ENCODE peak calls at places on chromosome 10, in five cellular contexts. A is SK-N-MC, Z is Peyer's patch, T is GM23338, I is prostate gland. V is an unnamed sample.

GRCh38 chr10:22651276-22651980 is 63.0 kb downstream of the PIP4K2A start:
- DNase-seq in A (no peak), Z (peak; percentile 71), T (no peak), I (no peak), V (peak; percentile 48)

GRCh38 chr10:122461367-122461728 is at the start of gene HTRA1:
- DNase-seq in A (no peak), Z (no peak), T (peak; percentile 79), I (peak; percentile 64), V (no peak)

GRCh38 chr10:73965890-73966768 is 31.8 kb upstream of the VCL start:
- DNase-seq in A (peak; percentile 94), Z (no peak), T (peak; percentile 98), I (peak; percentile 60), V (no peak)

GRCh38 chr10:93512565-93512964 is 16.2 kb downstream of the CEP55 start:
- DNase-seq in A (no peak), Z (no peak), T (no peak), I (no peak), V (no peak)

GRCh38 chr10:88157981-88158465 is 294.6 kb downstream of the PTEN start:
- DNase-seq in A (no peak), Z (no peak), T (no peak), I (no peak), V (no peak)

GRCh38 chr10:63236113-63236935 is 103.2 kb downstream of the NRBF2 start:
- DNase-seq in A (no peak), Z (no peak), T (no peak), I (peak; percentile 41), V (no peak)

GRCh38 chr10:86821600-86821999 is 65.2 kb downstream of the BMPR1A start:
- DNase-seq in A (no peak), Z (no peak), T (no peak), I (no peak), V (no peak)

GRCh38 chr10:44325157-44325556 is 59.7 kb downstream of the CXCL12 start:
- DNase-seq in A (no peak), Z (no peak), T (no peak), I (peak; percentile 33), V (no peak)

GRCh38 chr10:42932116-42932515 is 144.8 kb upstream of the RET start:
- DNase-seq in A (no peak), Z (no peak), T (no peak), I (no peak), V (no peak)

GRCh38 chr10:7634142-7634894 is 32.4 kb downstream of the ITIH5 start:
- DNase-seq in A (no peak), Z (no peak), T (no peak), I (no peak), V (no peak)

GRCh38 chr10:37488792-37489657 is 363.6 kb downstream of the ANKRD30A start:
- DNase-seq in A (no peak), Z (no peak), T (no peak), I (no peak), V (no peak)

GRCh38 chr10:78471723-78472541 is 438.3 kb downstream of the RPS24 start:
- DNase-seq in A (no peak), Z (no peak), T (no peak), I (no peak), V (no peak)

GRCh38 chr10:60380781-60381180 is 8.9 kb downstream of the ANK3 start:
- DNase-seq in A (no peak), Z (no peak), T (no peak), I (no peak), V (no peak)

GRCh38 chr10:83371696-83372490 is 767.4 kb upstream of the GHITM start:
- DNase-seq in A (no peak), Z (no peak), T (peak; percentile 67), I (no peak), V (no peak)

GRCh38 chr10:12729885-12730284 is 271.6 kb downstream of the CCDC3 start:
- DNase-seq in A (no peak), Z (no peak), T (peak; percentile 86), I (no peak), V (no peak)

GRCh38 chr10:24811906-24812305 is 88.2 kb upstream of the ARHGAP21 start:
- DNase-seq in A (no peak), Z (no peak), T (peak; percentile 42), I (no peak), V (no peak)

GRCh38 chr10:18607503-18607902 is 43.9 kb downstream of the NSUN6 start:
- DNase-seq in A (no peak), Z (no peak), T (no peak), I (no peak), V (no peak)

GRCh38 chr10:123470570-123470969 is 195.6 kb upstream of the GPR26 start:
- DNase-seq in A (no peak), Z (no peak), T (no peak), I (no peak), V (no peak)

GRCh38 chr10:101761226-101761625 is 14.7 kb downstream of the FGF8 start:
- DNase-seq in A (no peak), Z (no peak), T (no peak), I (no peak), V (no peak)

GRCh38 chr10:132130286-132131265 is 56.2 kb upstream of the DPYSL4 start:
- DNase-seq in A (no peak), Z (no peak), T (no peak), I (no peak), V (no peak)

GRCh38 chr10:43239756-43240155 is 27.1 kb downstream of the RASGEF1A start:
- DNase-seq in A (no peak), Z (no peak), T (no peak), I (no peak), V (no peak)

GRCh38 chr10:118309911-118310310 is 32.2 kb downstream of the FAM204A start:
- DNase-seq in A (no peak), Z (no peak), T (no peak), I (no peak), V (no peak)

GRCh38 chr10:103696094-103696410 is 159.3 kb downstream of the SH3PXD2A start:
- DNase-seq in A (no peak), Z (no peak), T (no peak), I (no peak), V (no peak)

GRCh38 chr10:117503170-117503885 is 39.2 kb upstream of the EMX2 start:
- DNase-seq in A (peak; percentile 53), Z (no peak), T (no peak), I (no peak), V (no peak)

GRCh38 chr10:84156768-84157167 is 16.8 kb upstream of the GPR15LG start:
- DNase-seq in A (no peak), Z (no peak), T (no peak), I (no peak), V (peak; percentile 45)

GRCh38 chr10:128121750-128122412 is 4.3 kb downstream of the MKI67 start:
- DNase-seq in A (no peak), Z (no peak), T (no peak), I (no peak), V (no peak)

GRCh38 chr10:128125944-128126764 is at the start of gene MKI67:
- DNase-seq in A (peak; percentile 22), Z (peak; percentile 87), T (peak; percentile 97), I (peak; percentile 70), V (peak; percentile 86)

GRCh38 chr10:128125416-128125943 is 743 bp downstream of the MKI67 start:
- DNase-seq in A (no peak), Z (no peak), T (no peak), I (no peak), V (no peak)

GRCh38 chr10:128124813-128125403 is 1.3 kb downstream of the MKI67 start:
- DNase-seq in A (no peak), Z (no peak), T (no peak), I (no peak), V (no peak)

DNA sequence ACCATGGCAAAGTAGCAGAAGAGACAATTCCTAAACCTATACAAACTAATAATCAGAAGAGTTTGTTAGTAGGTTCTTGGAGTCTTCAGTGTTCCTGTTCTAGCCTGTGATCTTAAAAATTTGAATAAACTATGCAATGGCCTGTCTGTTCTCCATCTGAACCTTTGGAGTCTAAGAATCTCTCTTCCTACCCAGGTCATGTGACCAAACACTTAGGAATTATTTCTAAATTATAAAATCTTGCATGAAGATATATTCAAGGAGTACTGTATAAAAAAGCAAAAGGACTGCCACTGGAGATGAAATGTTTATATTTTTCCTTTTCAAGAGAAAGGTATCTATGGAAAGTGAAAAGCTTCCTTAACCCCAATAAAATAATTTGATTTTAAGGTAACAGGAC is 2.4 kb downstream of the MKI67 start:
- DNase-seq in A (no peak), Z (no peak), T (no peak), I (no peak), V (no peak)
- H3K4me3 ChIP-seq in A (peak overlapping the region; percentile 82), Z (no peak overlapping the region), T (peak overlapping the region; percentile 94), I (no peak overlapping the region), V (no peak overlapping the region)

DNA sequence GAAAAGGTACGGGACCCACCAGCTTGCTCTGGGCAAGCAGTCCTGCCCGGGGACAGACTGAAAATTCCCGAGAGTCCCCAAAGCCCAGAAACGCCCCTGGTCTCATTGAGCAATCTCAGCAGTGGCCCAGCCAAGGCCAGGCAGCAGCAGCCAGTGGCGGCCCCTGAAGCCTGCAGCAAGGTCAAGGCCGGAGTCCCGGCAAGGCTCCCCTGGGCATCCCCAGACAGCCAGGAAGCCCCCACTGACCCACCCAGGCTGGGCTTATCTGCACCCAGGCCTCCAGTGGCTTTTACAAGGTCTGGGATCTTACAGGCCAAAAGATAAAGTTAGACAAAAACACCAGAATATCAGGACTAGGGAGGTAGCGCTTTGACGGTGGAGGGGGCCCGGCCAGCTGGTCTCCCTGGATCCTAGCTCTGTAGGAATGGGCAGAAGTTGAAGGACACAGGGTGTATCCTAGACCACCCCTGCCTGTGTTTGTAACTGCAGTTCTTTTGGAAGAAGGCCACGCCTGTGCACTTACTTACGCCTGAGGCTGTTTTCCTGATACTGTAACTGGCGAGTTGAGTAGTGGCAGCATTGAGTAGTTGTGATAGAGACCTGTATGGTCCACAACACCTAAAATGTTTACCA is 130.5 kb upstream of the NPS start:
- DNase-seq in A (no peak), Z (no peak), T (no peak), I (no peak), V (no peak)
- H3K36me3 ChIP-seq in A (no peaks in the 10 kb centered on the region), Z (peaks cover 43% of the 10 kb centered on the region), T (no peaks in the 10 kb centered on the region), I (peaks cover 13% of the 10 kb centered on the region), V (no peaks in the 10 kb centered on the region)

GRCh38 chr10:46091834-46092522 is 45.9 kb upstream of the MSMB start:
- DNase-seq in A (no peak), Z (peak; percentile 75), T (no peak), I (no peak), V (no peak)
- H3K4me3 ChIP-seq in A (no peak overlapping the region), Z (no peak overlapping the region), T (no peak overlapping the region), I (no peak overlapping the region), V (no peak overlapping the region)

GRCh38 chr10:92464364-92464763 is 109.5 kb downstream of the IDE start:
- DNase-seq in A (no peak), Z (no peak), T (no peak), I (no peak), V (no peak)

DNA sequence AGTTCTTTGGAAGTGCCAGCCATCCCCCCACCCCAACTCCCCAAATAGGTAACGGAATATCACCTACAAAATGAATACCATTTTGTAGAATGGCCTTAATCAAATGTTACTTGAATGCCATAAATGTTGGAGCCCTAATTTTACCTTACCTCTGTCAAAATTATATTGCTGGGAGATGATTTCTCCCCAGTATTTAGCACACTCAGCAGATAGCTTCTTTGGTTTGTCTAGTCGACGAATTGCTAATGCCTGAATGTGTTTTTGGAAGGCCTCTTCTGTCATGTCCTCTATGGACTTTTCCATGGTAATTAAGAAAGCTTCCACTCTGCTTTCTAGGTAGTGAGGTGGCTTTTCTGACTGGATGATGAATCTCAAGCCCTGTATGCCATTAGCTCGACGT is 110.3 kb downstream of the IDE start:
- DNase-seq in A (no peak), Z (no peak), T (no peak), I (no peak), V (no peak)
- H3K36me3 ChIP-seq in A (no peaks in the 10 kb centered on the region), Z (peaks cover 71% of the 10 kb centered on the region), T (peaks cover 23% of the 10 kb centered on the region), I (peaks cover 7% of the 10 kb centered on the region), V (peaks cover 27% of the 10 kb centered on the region)

GRCh38 chr10:110305767-110306451 is 1.2 kb upstream of the SMNDC1 start:
- DNase-seq in A (no peak), Z (peak; percentile 49), T (peak; percentile 82), I (peak; percentile 38), V (peak; percentile 68)
- H3K4me3 ChIP-seq in A (peak overlapping the region; percentile 26), Z (no peak overlapping the region), T (no peak overlapping the region), I (no peak overlapping the region), V (no peak overlapping the region)